ENCODE peak calls at places on chromosome 18, in six cellular contexts. A is esophagus squamous epithelium, N is AG04450, E is lower lobe of right lung, X is tibial artery, Z is HCT116. H is an unnamed sample. For H3K9me3, the result is how much of the 10 kb centered on the place peaks cover.

GRCh38 chr18:63540131-63540530 is 2.0 kb upstream of the SERPINB12 start:
- DNase-seq in X (no peak), N (no peak), A (no peak), Z (no peak), E (no peak), H (no peak)

GRCh38 chr18:49275448-49275847 is 185.0 kb downstream of the DYM start:
- DNase-seq in Z (no peak), N (no peak), A (no peak), X (no peak), E (no peak), H (no peak)

GRCh38 chr18:23258566-23259265 is 123.4 kb downstream of the CABLES1 start:
- DNase-seq in A (no peak), N (no peak), Z (no peak), X (no peak), E (no peak), H (no peak)

GRCh38 chr18:46419391-46420141 is 237.5 kb downstream of the LOXHD1 start:
- DNase-seq in X (no peak), A (no peak), E (no peak), Z (no peak), N (no peak), H (peak)

GRCh38 chr18:35695803-35696202 is 114.3 kb downstream of the GALNT1 start:
- DNase-seq in N (no peak), E (no peak), Z (no peak), A (no peak), X (no peak), H (no peak)

GRCh38 chr18:23380001-23380550 is 73.0 kb upstream of the RIOK3 start:
- DNase-seq in X (no peak), Z (no peak), N (no peak), E (peak), A (no peak), H (no peak)

GRCh38 chr18:13584826-13585225 is 141.5 kb downstream of the FAM210A start:
- DNase-seq in A (no peak), X (no peak), Z (no peak), E (no peak), N (no peak), H (no peak)

GRCh38 chr18:48714873-48715272 is 176.0 kb downstream of the CTIF start:
- DNase-seq in E (peak), Z (no peak), X (no peak), N (no peak), A (no peak), H (no peak)

GRCh38 chr18:49904871-49905555 is 91.7 kb upstream of the ACAA2 start:
- DNase-seq in Z (no peak), X (no peak), N (no peak), E (no peak), A (no peak), H (no peak)

GRCh38 chr18:73220639-73221038 is 352.9 kb upstream of the NETO1 start:
- DNase-seq in A (no peak), X (no peak), E (no peak), Z (no peak), N (no peak), H (no peak)
- H3K9me3 ChIP-seq in A (under half), X (under half), E (under half), Z (under half), N (under half), H (under half)

GRCh38 chr18:9513971-9514512 is 38.7 kb downstream of the RALBP1 start:
- DNase-seq in X (no peak), A (no peak), E (no peak), N (peak), Z (no peak), H (no peak)
- H3K27ac ChIP-seq in X (no peak), A (peak), E (no peak), N (no peak), Z (no peak), H (no peak)

DNA sequence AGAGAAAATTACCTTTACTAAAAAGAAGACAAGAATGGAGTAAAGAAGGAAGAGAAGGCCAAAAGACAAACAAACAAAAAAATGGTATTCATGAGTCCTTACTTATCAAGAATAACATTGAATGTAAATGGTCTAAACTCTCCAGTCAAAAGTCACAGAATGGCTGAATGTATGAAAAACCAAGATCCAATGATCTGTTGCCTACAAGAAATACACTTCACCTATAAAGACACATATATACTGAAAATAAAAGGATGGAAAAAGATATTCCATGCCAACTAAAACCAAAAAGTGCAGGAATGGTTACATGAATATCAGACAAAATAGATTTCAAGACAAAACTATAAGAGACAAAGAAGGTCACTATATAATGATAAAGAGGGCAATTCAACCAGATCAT is 65.0 kb upstream of the ASXL3 start:
- DNase-seq in X (no peak), E (no peak), N (no peak), A (no peak), Z (no peak), H (no peak)
- H3K9me3 ChIP-seq in X (under half), E (under half), N (under half), A (under half), Z (under half), H (under half)

DNA sequence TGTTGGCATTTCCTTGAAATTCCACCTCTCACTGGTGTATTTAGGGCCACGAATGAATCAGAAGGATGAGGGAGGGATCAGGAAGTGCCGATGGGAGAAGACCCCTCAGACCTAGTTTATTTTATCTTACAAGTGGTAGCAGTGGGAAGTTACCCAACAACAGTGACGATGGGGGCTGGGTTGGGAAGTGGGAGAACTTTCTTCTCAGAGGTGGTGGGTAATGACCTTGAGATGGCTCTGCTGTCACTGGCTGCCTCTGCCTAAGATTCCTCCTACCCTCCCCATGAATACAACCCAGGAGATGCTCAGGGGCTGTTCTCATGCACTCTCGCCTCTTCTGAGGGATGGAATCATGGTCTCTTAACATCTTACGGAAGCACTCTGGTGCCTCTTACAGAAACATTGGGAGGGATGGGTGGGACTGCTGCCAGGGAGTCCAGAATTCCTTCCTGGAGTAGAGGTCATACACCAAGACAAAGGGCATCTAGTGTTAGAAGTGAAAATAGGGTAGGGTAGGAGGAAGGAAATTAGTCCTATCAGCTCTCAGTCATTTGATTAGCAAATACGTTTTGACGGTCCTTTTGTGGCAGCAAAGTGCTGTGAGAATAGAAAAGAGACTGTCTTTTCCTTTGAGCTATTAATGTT is 58.4 kb upstream of the TXNDC2 start:
- DNase-seq in Z (no peak), A (no peak), N (no peak), E (no peak), X (no peak), H (no peak)
- H3K27ac ChIP-seq in Z (peak), A (peak), N (peak), E (peak), X (peak), H (peak)

GRCh38 chr18:7770903-7771302 is 203.8 kb downstream of the PTPRM start:
- DNase-seq in E (no peak), X (no peak), Z (no peak), A (no peak), N (no peak), H (no peak)
- H3K9me3 ChIP-seq in E (under half), X (under half), Z (under half), A (under half), N (under half), H (under half)

GRCh38 chr18:77108001-77108692 is 24.4 kb downstream of the MBP start:
- DNase-seq in A (no peak), E (no peak), X (peak), N (peak), Z (no peak), H (no peak)
- H3K27ac ChIP-seq in A (peak), E (peak), X (peak), N (peak), Z (no peak), H (peak)

H was measured in ascending aorta.